ENCODE peak calls at places on chromosomes 3 and 15, in ten cellular contexts. S, L, I, K, C, W, U, P, V and O are unnamed samples.

GRCh38 chr15:35306361-35306981 is 221.4 kb upstream of the NANOGP8 start:
- DNase-seq in U (no peak), S (peak), L (no peak), P (no peak), C (no peak), I (peak), W (peak), V (no peak), K (no peak), O (peak)

GRCh38 chr3:8777978-8778267 is 8.5 kb upstream of the OXTR start:
- DNase-seq in U (no peak), C (no peak), V (no peak), L (no peak), W (no peak), K (no peak), S (no peak), P (no peak), I (no peak), O (no peak)

GRCh38 chr3:58034738-58035511 is 26.7 kb downstream of the FLNB start:
- DNase-seq in P (no peak), K (no peak), V (peak), S (no peak), W (no peak), I (no peak), L (no peak), C (no peak), U (no peak), O (no peak)

GRCh38 chr15:53359038-53359437 is 400.4 kb downstream of the WDR72 start:
- DNase-seq in V (no peak), P (no peak), L (no peak), I (no peak), S (no peak), C (no peak), K (no peak), U (no peak), W (no peak), O (no peak)

GRCh38 chr3:41808152-41808551 is 153.8 kb downstream of the ULK4 start:
- DNase-seq in V (no peak), S (peak), P (no peak), I (peak), W (peak), C (no peak), L (no peak), U (peak), K (no peak), O (peak)

GRCh38 chr15:65939901-65940617 is 70.8 kb downstream of the RAB11A start:
- DNase-seq in W (peak), U (peak), C (peak), K (peak), I (peak), S (peak), V (no peak), L (no peak), P (no peak), O (no peak)

GRCh38 chr3:47661121-47661752 is 82.6 kb upstream of the CSPG5 start:
- DNase-seq in L (no peak), P (no peak), U (peak), C (no peak), V (no peak), W (peak), S (peak), K (no peak), I (peak), O (peak)

GRCh38 chr3:185658504-185658912 is 72.4 kb downstream of the SENP2 start:
- DNase-seq in L (no peak), W (peak), S (peak), C (no peak), I (peak), P (peak), U (peak), V (no peak), K (no peak), O (peak)

GRCh38 chr15:68655686-68656437 is 77.1 kb downstream of the CORO2B start:
- DNase-seq in C (no peak), K (no peak), W (no peak), I (no peak), P (no peak), U (no peak), S (no peak), V (no peak), L (no peak), O (no peak)

GRCh38 chr15:101499863-101500713 is 10.6 kb upstream of the PCSK6 start:
- DNase-seq in C (peak), L (no peak), P (no peak), U (no peak), S (no peak), W (no peak), V (no peak), I (no peak), K (peak), O (peak)

GRCh38 chr3:49124991-49125670 is 4.5 kb upstream of the USP19 start:
- DNase-seq in K (no peak), P (no peak), I (no peak), U (no peak), L (peak), C (no peak), W (no peak), S (no peak), V (no peak), O (no peak)

GRCh38 chr3:140128217-140129137 is 193.5 kb downstream of the CLSTN2 start:
- DNase-seq in L (peak), U (no peak), C (peak), K (peak), I (no peak), S (peak), W (no peak), P (no peak), V (no peak), O (no peak)

GRCh38 chr3:185852562-185853135 is 27.8 kb upstream of the IGF2BP2 start:
- DNase-seq in K (no peak), C (no peak), S (peak), U (no peak), V (no peak), L (no peak), P (no peak), W (no peak), I (no peak), O (peak)

GRCh38 chr15:73021139-73021621 is 31.1 kb upstream of the NEO1 start:
- DNase-seq in V (no peak), C (no peak), S (no peak), K (no peak), L (no peak), P (no peak), I (no peak), U (no peak), W (no peak), O (no peak)

DNA sequence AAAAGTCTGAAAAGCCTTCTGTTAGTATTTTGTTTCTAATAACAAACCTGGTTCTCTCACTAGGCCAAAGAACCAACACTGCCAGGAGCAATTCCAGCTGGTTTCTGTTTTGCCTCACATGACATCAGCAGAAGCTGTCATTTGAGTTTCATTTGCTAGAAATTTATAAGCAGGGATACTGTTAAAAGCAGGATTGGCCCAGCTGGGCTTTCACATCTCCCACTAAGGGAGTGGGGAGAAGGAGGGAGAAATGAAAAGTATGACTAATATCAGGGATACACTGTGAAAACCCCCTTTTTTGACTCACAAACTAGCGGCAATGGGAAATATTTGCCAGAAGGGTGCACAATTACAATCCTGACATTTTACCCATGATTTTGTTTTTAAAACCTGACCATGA is 5.3 kb downstream of the CCDC80 start:
- DNase-seq in L (no peak), U (peak), K (no peak), S (peak), P (no peak), W (no peak), C (peak), V (no peak), I (peak), O (peak)
- H3K4me3 ChIP-seq in L (no peak), U (peak), K (peak), S (peak), P (peak), W (no peak), C (peak), V (no peak), I (peak), O (peak)

GRCh38 chr15:63860161-63860954 is 26.6 kb upstream of the HERC1 start:
- DNase-seq in L (peak), S (no peak), C (no peak), V (no peak), K (peak), U (no peak), P (no peak), I (no peak), W (no peak), O (no peak)
- H3K4me3 ChIP-seq in L (no peak), S (no peak), C (no peak), V (no peak), K (no peak), U (no peak), P (no peak), I (no peak), W (no peak), O (no peak)

GRCh38 chr3:34077796-34078195 is 279.4 kb downstream of the PDCD6IP start:
- DNase-seq in I (no peak), P (no peak), W (no peak), V (no peak), C (no peak), S (no peak), L (no peak), K (no peak), U (no peak), O (no peak)
- H3K4me3 ChIP-seq in I (peak), P (no peak), W (no peak), V (no peak), C (no peak), S (no peak), L (no peak), K (no peak), U (no peak), O (no peak)

DNA sequence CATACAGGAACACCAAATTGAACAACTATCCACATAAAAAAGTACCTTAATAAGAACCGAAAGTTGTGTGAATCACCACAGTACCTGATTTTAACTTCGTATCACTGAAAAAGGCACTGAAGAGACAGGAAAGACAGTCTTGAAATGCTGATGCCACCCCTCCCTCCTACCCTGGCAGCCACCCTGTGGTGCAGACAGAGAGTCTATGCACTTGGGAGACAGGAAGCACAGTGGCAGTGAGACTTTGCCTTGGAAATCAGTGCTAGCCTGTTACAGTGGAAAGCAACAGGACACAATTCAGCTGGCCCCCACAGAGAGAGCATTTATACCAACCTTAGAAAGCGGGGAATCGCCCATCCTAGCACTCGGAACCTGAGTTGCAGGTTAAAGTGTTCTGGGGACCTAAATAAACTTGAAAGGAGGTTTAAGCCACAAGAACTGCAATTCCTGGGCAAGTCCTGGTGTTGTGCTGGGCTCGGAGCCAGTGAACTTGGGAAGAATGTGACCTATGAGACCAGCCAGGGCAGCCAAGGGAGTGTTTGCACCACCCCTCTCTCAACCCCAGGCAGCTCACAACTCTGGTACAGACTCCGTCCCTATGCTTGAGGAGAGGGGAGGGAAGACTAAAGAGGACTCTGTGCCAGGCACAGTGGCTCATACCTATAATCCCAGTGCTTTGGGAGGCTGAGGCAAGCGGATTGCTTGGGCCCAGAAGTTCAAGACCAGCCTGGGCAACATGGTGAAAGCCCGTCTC is 240.1 kb downstream of the ISL2 start:
- DNase-seq in I (peak), S (peak), C (peak), L (no peak), P (peak), V (no peak), W (no peak), U (no peak), K (peak), O (peak)
- H3K4me3 ChIP-seq in I (no peak), S (no peak), C (no peak), L (no peak), P (no peak), V (no peak), W (no peak), U (no peak), K (no peak), O (no peak)